ENCODE peak calls at places on chromosomes 12 and 14, in six cellular contexts. P, F, B, C, W and G are unnamed samples.

GRCh38 chr14:99686557-99687283 is 2.6 kb downstream of the CYP46A1 start:
- DNase-seq in P (no peak), F (no peak), B (no peak), C (no peak), W (no peak), G (no peak)

GRCh38 chr14:53807580-53807979 is 149.0 kb downstream of the BMP4 start:
- DNase-seq in P (no peak), F (no peak), B (no peak), C (no peak), W (no peak), G (no peak)

GRCh38 chr12:79255326-79255725 is 390.8 kb downstream of the SYT1 start:
- DNase-seq in P (no peak), F (no peak), B (no peak), C (no peak), W (no peak), G (no peak)

GRCh38 chr12:103495783-103496456 is at the start of gene C12orf42:
- DNase-seq in P (peak; percentile 59), F (peak; percentile 47), B (no peak), C (no peak), W (peak; percentile 50), G (peak; percentile 29)

GRCh38 chr12:62191747-62192485 is 68.3 kb upstream of the USP15 start:
- DNase-seq in P (no peak), F (peak; percentile 31), B (no peak), C (peak; percentile 80), W (peak; percentile 29), G (no peak)

GRCh38 chr12:71710276-71711125 is 24.6 kb downstream of the TMEM19 start:
- DNase-seq in P (no peak), F (peak; percentile 34), B (no peak), C (no peak), W (no peak), G (no peak)

GRCh38 chr12:55516391-55516790 is 24.2 kb downstream of the OR6C68 start:
- DNase-seq in P (no peak), F (no peak), B (no peak), C (no peak), W (no peak), G (no peak)

GRCh38 chr12:90086281-90086680 is 377.6 kb upstream of the ATP2B1 start:
- DNase-seq in P (no peak), F (no peak), B (no peak), C (no peak), W (no peak), G (no peak)

GRCh38 chr14:105477659-105478623 is 3.3 kb downstream of the CRIP2 start:
- DNase-seq in P (no peak), F (no peak), B (no peak), C (peak; percentile 88), W (no peak), G (no peak)

GRCh38 chr12:52019123-52019770 is 12.5 kb downstream of the TAMALIN start:
- DNase-seq in P (no peak), F (no peak), B (no peak), C (no peak), W (no peak), G (peak; percentile 17)

GRCh38 chr14:104851896-104852663 is 13.0 kb upstream of the CEP170B start:
- DNase-seq in P (no peak), F (peak; percentile 20), B (no peak), C (peak; percentile 56), W (no peak), G (no peak)

GRCh38 chr14:95046711-95047681 is 110.3 kb downstream of the DICER1 start:
- DNase-seq in P (no peak), F (no peak), B (no peak), C (peak; percentile 64), W (peak; percentile 10), G (no peak)

GRCh38 chr12:10607885-10608458 is 5.4 kb downstream of the MAGOHB start:
- DNase-seq in P (no peak), F (no peak), B (no peak), C (no peak), W (no peak), G (no peak)

GRCh38 chr12:66025477-66025876 is 105.1 kb downstream of the LLPH start:
- DNase-seq in P (no peak), F (no peak), B (no peak), C (no peak), W (no peak), G (no peak)

GRCh38 chr14:36647417-36647826 is 14.2 kb upstream of the PAX9 start:
- DNase-seq in P (no peak), F (no peak), B (no peak), C (no peak), W (peak; percentile 22), G (no peak)

GRCh38 chr14:49586673-49587460 is 687 bp upstream of the RPS29 start:
- DNase-seq in P (peak; percentile 70), F (peak; percentile 26), B (peak; percentile 51), C (no peak), W (peak; percentile 39), G (peak; percentile 64)

GRCh38 chr12:54370218-54370730 is 6.0 kb upstream of the GPR84 start:
- DNase-seq in P (no peak), F (peak; percentile 95), B (peak; percentile 29), C (peak; percentile 89), W (peak; percentile 89), G (peak; percentile 79)

GRCh38 chr14:91716999-91717398 is 14.9 kb downstream of the CATSPERB start:
- DNase-seq in P (no peak), F (no peak), B (no peak), C (no peak), W (no peak), G (no peak)

GRCh38 chr14:96790715-96791114 is 6.5 kb upstream of the VRK1 start:
- DNase-seq in P (no peak), F (no peak), B (no peak), C (no peak), W (no peak), G (no peak)

GRCh38 chr12:5872745-5873144 is 72.3 kb downstream of the ANO2 start:
- DNase-seq in P (no peak), F (peak; percentile 42), B (no peak), C (no peak), W (no peak), G (no peak)

GRCh38 chr14:47826809-47827208 is 151.4 kb upstream of the MDGA2 start:
- DNase-seq in P (no peak), F (no peak), B (no peak), C (no peak), W (no peak), G (no peak)

GRCh38 chr14:35877276-35877675 is 51.1 kb downstream of the BRMS1L start:
- DNase-seq in P (no peak), F (no peak), B (no peak), C (no peak), W (no peak), G (no peak)

GRCh38 chr12:20657496-20657895 is 37.6 kb upstream of the SLCO1C1 start:
- DNase-seq in P (no peak), F (no peak), B (no peak), C (no peak), W (no peak), G (peak; percentile 40)

GRCh38 chr12:2431810-2432209 is 363.0 kb upstream of the FKBP4 start:
- DNase-seq in P (no peak), F (no peak), B (no peak), C (no peak), W (no peak), G (no peak)

GRCh38 chr14:103084021-103084919 is at the start of gene LBHD2:
- DNase-seq in P (no peak), F (peak; percentile 69), B (no peak), C (peak; percentile 69), W (peak; percentile 32), G (no peak)

GRCh38 chr12:47023944-47024343 is 55.5 kb upstream of the PCED1B start:
- DNase-seq in P (no peak), F (no peak), B (no peak), C (no peak), W (no peak), G (no peak)

GRCh38 chr12:119175115-119175514 is 3.6 kb upstream of the HSPB8 start:
- DNase-seq in P (no peak), F (no peak), B (no peak), C (no peak), W (no peak), G (no peak)

GRCh38 chr12:53939141-53940108 is 794 bp downstream of the HOXC13 start:
- DNase-seq in P (no peak), F (peak; percentile 49), B (no peak), C (no peak), W (peak; percentile 71), G (no peak)

GRCh38 chr12:117121456-117121855 is 22.2 kb upstream of the TESC start:
- DNase-seq in P (no peak), F (no peak), B (no peak), C (no peak), W (no peak), G (no peak)

GRCh38 chr14:38964630-38965029 is 138.4 kb downstream of the SEC23A start:
- DNase-seq in P (no peak), F (peak; percentile 54), B (no peak), C (no peak), W (no peak), G (no peak)

GRCh38 chr14:65226824-65227604 is 124.7 kb upstream of the MAX start:
- DNase-seq in P (no peak), F (no peak), B (no peak), C (peak; percentile 43), W (no peak), G (no peak)

GRCh38 chr12:68482014-68482413 is 128.7 kb upstream of the RAP1B start:
- DNase-seq in P (no peak), F (no peak), B (no peak), C (no peak), W (no peak), G (no peak)

GRCh38 chr14:87131879-87132278 is 861.1 kb downstream of the GALC start:
- DNase-seq in P (no peak), F (no peak), B (no peak), C (no peak), W (no peak), G (no peak)

GRCh38 chr14:105473677-105474477 is 744 bp upstream of the CRIP2 start:
- DNase-seq in P (peak; percentile 96), F (peak; percentile 95), B (peak; percentile 67), C (peak; percentile 89), W (peak; percentile 99), G (peak; percentile 44)